ENCODE peak calls at places on chromosome 22, in ten cellular contexts. One of them, this sample, is unnamed.

GRCh38 chr22:41178425-41178975 is 26.6 kb upstream of the L3MBTL2 start:
- DNase-seq in HCT116: no peak
- DNase-seq in body of pancreas: peak; percentile 35
- DNase-seq in uterus: no peak
- DNase-seq in HFFc6: no peak
- DNase-seq in endothelial cell: no peak
- DNase-seq in neural progenitor cell: no peak
- DNase-seq in epithelial cell of esophagus: no peak
- DNase-seq in K562: no peak
- DNase-seq in tibial nerve: peak; percentile 28
- DNase-seq in this sample: no peak

GRCh38 chr22:31474743-31475142 is 14.9 kb downstream of the EIF4ENIF1 start:
- DNase-seq in epithelial cell of esophagus: no peak
- DNase-seq in HFFc6: peak; percentile 83
- DNase-seq in K562: no peak
- DNase-seq in body of pancreas: no peak
- DNase-seq in neural progenitor cell: no peak
- DNase-seq in uterus: no peak
- DNase-seq in tibial nerve: no peak
- DNase-seq in HCT116: no peak
- DNase-seq in endothelial cell: no peak
- DNase-seq in this sample: no peak

GRCh38 chr22:29840498-29840897 is 2.4 kb upstream of the ASCC2 start:
- DNase-seq in HFFc6: peak; percentile 49
- DNase-seq in uterus: no peak
- DNase-seq in body of pancreas: no peak
- DNase-seq in HCT116: no peak
- DNase-seq in epithelial cell of esophagus: peak; percentile 83
- DNase-seq in tibial nerve: no peak
- DNase-seq in neural progenitor cell: no peak
- DNase-seq in endothelial cell: no peak
- DNase-seq in K562: peak; percentile 61
- DNase-seq in this sample: no peak

GRCh38 chr22:50376064-50376747 is 33.1 kb downstream of the PPP6R2 start:
- DNase-seq in endothelial cell: no peak
- DNase-seq in HCT116: no peak
- DNase-seq in body of pancreas: no peak
- DNase-seq in epithelial cell of esophagus: peak; percentile 9
- DNase-seq in HFFc6: no peak
- DNase-seq in neural progenitor cell: no peak
- DNase-seq in K562: no peak
- DNase-seq in uterus: no peak
- DNase-seq in tibial nerve: no peak
- DNase-seq in this sample: no peak

GRCh38 chr22:39926175-39927152 is 25.6 kb downstream of the GRAP2 start:
- DNase-seq in tibial nerve: no peak
- DNase-seq in endothelial cell: no peak
- DNase-seq in uterus: no peak
- DNase-seq in HCT116: no peak
- DNase-seq in body of pancreas: no peak
- DNase-seq in HFFc6: no peak
- DNase-seq in K562: no peak
- DNase-seq in epithelial cell of esophagus: no peak
- DNase-seq in neural progenitor cell: no peak
- DNase-seq in this sample: no peak

GRCh38 chr22:19766506-19767426 is 6.2 kb downstream of the TBX1 start:
- DNase-seq in HFFc6: no peak
- DNase-seq in epithelial cell of esophagus: peak; percentile 42
- DNase-seq in body of pancreas: peak; percentile 67
- DNase-seq in endothelial cell: peak; percentile 53
- DNase-seq in HCT116: peak; percentile 50
- DNase-seq in neural progenitor cell: peak; percentile 56
- DNase-seq in K562: peak; percentile 86
- DNase-seq in uterus: no peak
- DNase-seq in tibial nerve: peak; percentile 22
- DNase-seq in this sample: no peak

GRCh38 chr22:49705631-49706352 is 121.9 kb downstream of the BRD1 start:
- DNase-seq in uterus: no peak
- DNase-seq in K562: peak; percentile 29
- DNase-seq in endothelial cell: no peak
- DNase-seq in HCT116: no peak
- DNase-seq in body of pancreas: no peak
- DNase-seq in epithelial cell of esophagus: no peak
- DNase-seq in HFFc6: no peak
- DNase-seq in tibial nerve: no peak
- DNase-seq in neural progenitor cell: no peak
- DNase-seq in this sample: no peak

GRCh38 chr22:50261615-50262459 is at the start of gene MAPK12:
- DNase-seq in HCT116: no peak
- DNase-seq in epithelial cell of esophagus: no peak
- DNase-seq in K562: peak; percentile 71
- DNase-seq in neural progenitor cell: peak; percentile 87
- DNase-seq in HFFc6: no peak
- DNase-seq in body of pancreas: no peak
- DNase-seq in endothelial cell: no peak
- DNase-seq in uterus: no peak
- DNase-seq in tibial nerve: no peak
- DNase-seq in this sample: peak; percentile 88

GRCh38 chr22:35023692-35024363 is 42.1 kb upstream of the ISX start:
- DNase-seq in uterus: peak; percentile 50
- DNase-seq in neural progenitor cell: peak; percentile 86
- DNase-seq in K562: peak; percentile 74
- DNase-seq in endothelial cell: peak; percentile 85
- DNase-seq in HCT116: peak; percentile 28
- DNase-seq in epithelial cell of esophagus: peak; percentile 25
- DNase-seq in HFFc6: no peak
- DNase-seq in body of pancreas: peak; percentile 78
- DNase-seq in tibial nerve: peak; percentile 61
- DNase-seq in this sample: peak; percentile 85

GRCh38 chr22:19890502-19891349 is 36.1 kb upstream of the GNB1L start:
- DNase-seq in HFFc6: no peak
- DNase-seq in tibial nerve: no peak
- DNase-seq in K562: no peak
- DNase-seq in neural progenitor cell: no peak
- DNase-seq in epithelial cell of esophagus: no peak
- DNase-seq in HCT116: no peak
- DNase-seq in uterus: no peak
- DNase-seq in endothelial cell: no peak
- DNase-seq in body of pancreas: no peak
- DNase-seq in this sample: no peak

GRCh38 chr22:48738204-48738980 is 1089.3 kb downstream of the BRD1 start:
- DNase-seq in neural progenitor cell: no peak
- DNase-seq in epithelial cell of esophagus: no peak
- DNase-seq in uterus: no peak
- DNase-seq in endothelial cell: no peak
- DNase-seq in body of pancreas: no peak
- DNase-seq in HCT116: no peak
- DNase-seq in tibial nerve: no peak
- DNase-seq in HFFc6: no peak
- DNase-seq in K562: no peak
- DNase-seq in this sample: no peak

GRCh38 chr22:23569291-23569690 is 10.8 kb downstream of the IGLL1 start:
- DNase-seq in endothelial cell: no peak
- DNase-seq in neural progenitor cell: no peak
- DNase-seq in body of pancreas: no peak
- DNase-seq in uterus: no peak
- DNase-seq in HFFc6: no peak
- DNase-seq in HCT116: no peak
- DNase-seq in K562: no peak
- DNase-seq in tibial nerve: no peak
- DNase-seq in epithelial cell of esophagus: no peak
- DNase-seq in this sample: no peak

GRCh38 chr22:27146871-27147591 is 489.6 kb downstream of the MIAT start:
- DNase-seq in neural progenitor cell: no peak
- DNase-seq in K562: no peak
- DNase-seq in HFFc6: no peak
- DNase-seq in HCT116: no peak
- DNase-seq in tibial nerve: no peak
- DNase-seq in endothelial cell: no peak
- DNase-seq in uterus: no peak
- DNase-seq in body of pancreas: no peak
- DNase-seq in epithelial cell of esophagus: no peak
- DNase-seq in this sample: no peak
- TF ChIP-seq CTCF in neural progenitor cell: no peak
- TF ChIP-seq CTCF in K562: no peak
- TF ChIP-seq CTCF in HFFc6: no peak
- TF ChIP-seq CTCF in HCT116: no peak
- TF ChIP-seq CTCF in tibial nerve: no peak
- TF ChIP-seq CTCF in endothelial cell: no peak
- TF ChIP-seq CTCF in uterus: no peak
- TF ChIP-seq CTCF in body of pancreas: no peak
- TF ChIP-seq CTCF in epithelial cell of esophagus: no peak
- TF ChIP-seq CTCF in this sample: no peak

DNA sequence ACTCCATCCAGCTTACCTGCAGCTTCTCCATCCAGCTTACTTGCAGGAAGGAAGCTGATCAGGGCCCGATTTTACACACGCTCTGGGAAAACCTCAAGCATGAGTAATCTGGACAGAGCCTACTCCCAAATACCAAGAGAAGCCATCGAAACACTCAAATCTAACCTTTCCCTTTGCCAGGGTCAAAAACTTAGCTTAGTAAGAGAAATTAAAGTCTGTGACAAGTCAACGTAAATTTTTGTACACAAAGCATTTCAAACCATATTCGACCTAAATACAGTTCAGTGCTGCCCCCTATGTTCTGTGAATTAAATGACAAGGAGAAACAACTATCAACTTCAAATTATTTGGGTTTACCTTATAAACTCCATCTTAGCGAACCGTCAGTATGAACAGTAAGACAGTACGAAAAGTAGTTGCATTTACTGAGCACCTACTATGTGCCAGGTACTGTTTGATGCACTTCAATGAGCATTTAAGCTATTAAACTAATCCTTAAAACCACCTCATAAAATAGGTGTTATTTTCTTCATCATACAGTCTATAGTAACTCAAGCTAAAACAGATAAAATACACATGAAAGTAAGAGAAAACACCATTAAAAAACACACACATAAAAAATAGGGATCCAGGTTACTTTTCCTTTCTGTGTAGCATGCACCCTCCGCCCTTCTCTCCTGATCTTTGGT is 36.9 kb downstream of the ARFGAP3 start:
- DNase-seq in body of pancreas: no peak
- DNase-seq in K562: peak; percentile 37
- DNase-seq in HCT116: no peak
- DNase-seq in uterus: no peak
- DNase-seq in neural progenitor cell: peak; percentile 40
- DNase-seq in epithelial cell of esophagus: peak; percentile 73
- DNase-seq in tibial nerve: no peak
- DNase-seq in HFFc6: peak; percentile 92
- DNase-seq in endothelial cell: no peak
- DNase-seq in this sample: no peak
- TF ChIP-seq CTCF in body of pancreas: peak; percentile 50
- TF ChIP-seq CTCF in K562: peak; percentile 71
- TF ChIP-seq CTCF in HCT116: peak; percentile 10
- TF ChIP-seq CTCF in uterus: peak; percentile 16
- TF ChIP-seq CTCF in neural progenitor cell: peak; percentile 68
- TF ChIP-seq CTCF in epithelial cell of esophagus: no peak
- TF ChIP-seq CTCF in tibial nerve: no peak
- TF ChIP-seq CTCF in HFFc6: peak; percentile 89
- TF ChIP-seq CTCF in endothelial cell: peak; percentile 85
- TF ChIP-seq CTCF in this sample: no peak

GRCh38 chr22:28351585-28351984 is 328.1 kb downstream of the TTC28 start:
- DNase-seq in tibial nerve: no peak
- DNase-seq in endothelial cell: no peak
- DNase-seq in body of pancreas: no peak
- DNase-seq in uterus: no peak
- DNase-seq in HCT116: no peak
- DNase-seq in epithelial cell of esophagus: no peak
- DNase-seq in neural progenitor cell: no peak
- DNase-seq in HFFc6: no peak
- DNase-seq in K562: no peak
- DNase-seq in this sample: no peak
- TF ChIP-seq CTCF in tibial nerve: no peak
- TF ChIP-seq CTCF in endothelial cell: no peak
- TF ChIP-seq CTCF in body of pancreas: no peak
- TF ChIP-seq CTCF in uterus: no peak
- TF ChIP-seq CTCF in HCT116: no peak
- TF ChIP-seq CTCF in epithelial cell of esophagus: no peak
- TF ChIP-seq CTCF in neural progenitor cell: no peak
- TF ChIP-seq CTCF in HFFc6: no peak
- TF ChIP-seq CTCF in K562: no peak
- TF ChIP-seq CTCF in this sample: no peak

GRCh38 chr22:25069426-25069757 is 116.9 kb downstream of the KIAA1671 start:
- DNase-seq in endothelial cell: no peak
- DNase-seq in K562: no peak
- DNase-seq in neural progenitor cell: no peak
- DNase-seq in tibial nerve: no peak
- DNase-seq in epithelial cell of esophagus: no peak
- DNase-seq in HCT116: no peak
- DNase-seq in HFFc6: no peak
- DNase-seq in uterus: no peak
- DNase-seq in body of pancreas: no peak
- DNase-seq in this sample: no peak

GRCh38 chr22:25070870-25071465 is 118.5 kb downstream of the KIAA1671 start:
- DNase-seq in K562: no peak
- DNase-seq in HFFc6: no peak
- DNase-seq in neural progenitor cell: no peak
- DNase-seq in uterus: no peak
- DNase-seq in tibial nerve: no peak
- DNase-seq in body of pancreas: no peak
- DNase-seq in HCT116: no peak
- DNase-seq in endothelial cell: no peak
- DNase-seq in epithelial cell of esophagus: no peak
- DNase-seq in this sample: no peak

GRCh38 chr22:25071720-25072119 is 119.2 kb downstream of the KIAA1671 start:
- DNase-seq in epithelial cell of esophagus: no peak
- DNase-seq in tibial nerve: no peak
- DNase-seq in body of pancreas: no peak
- DNase-seq in K562: no peak
- DNase-seq in HFFc6: no peak
- DNase-seq in uterus: no peak
- DNase-seq in HCT116: no peak
- DNase-seq in neural progenitor cell: no peak
- DNase-seq in endothelial cell: no peak
- DNase-seq in this sample: no peak

GRCh38 chr22:25068701-25069100 is 116.2 kb downstream of the KIAA1671 start:
- DNase-seq in HCT116: no peak
- DNase-seq in neural progenitor cell: no peak
- DNase-seq in body of pancreas: no peak
- DNase-seq in tibial nerve: no peak
- DNase-seq in uterus: no peak
- DNase-seq in K562: no peak
- DNase-seq in endothelial cell: no peak
- DNase-seq in HFFc6: no peak
- DNase-seq in epithelial cell of esophagus: no peak
- DNase-seq in this sample: no peak

DNA sequence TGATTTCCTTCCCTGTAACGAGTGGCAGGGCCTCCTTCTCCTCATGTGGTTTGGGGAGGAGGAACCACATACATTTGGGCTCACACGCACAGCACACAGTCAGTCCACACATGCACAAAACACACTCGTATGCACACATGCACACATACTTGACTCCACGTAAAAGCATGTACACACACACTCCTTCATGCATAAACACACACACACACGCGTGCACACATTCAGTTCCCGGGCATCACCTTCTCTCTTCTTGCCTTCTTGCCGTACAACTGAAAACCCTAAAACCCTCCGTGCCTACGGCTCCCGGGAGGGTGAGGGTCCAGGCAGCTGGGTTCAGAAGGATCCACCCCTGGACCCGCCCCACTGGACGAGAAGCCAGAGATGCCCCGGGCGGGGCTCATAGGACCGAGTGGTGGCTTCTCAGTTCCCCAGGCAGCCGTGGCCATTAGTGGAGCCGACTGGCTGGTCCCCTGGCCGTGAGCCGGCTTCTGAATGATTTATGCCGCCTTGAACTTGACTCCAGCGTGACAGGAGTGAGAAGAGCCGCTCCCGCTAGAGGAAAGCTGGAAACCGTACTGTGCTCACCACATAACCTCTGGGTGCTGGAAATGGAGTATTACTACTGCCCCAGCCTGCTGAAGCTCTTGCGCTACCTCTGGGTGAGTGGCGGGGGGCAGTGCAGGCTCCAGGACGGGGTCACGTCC is 117.4 kb downstream of the KIAA1671 start:
- DNase-seq in body of pancreas: no peak
- DNase-seq in HFFc6: no peak
- DNase-seq in HCT116: no peak
- DNase-seq in uterus: peak; percentile 40
- DNase-seq in K562: no peak
- DNase-seq in epithelial cell of esophagus: no peak
- DNase-seq in neural progenitor cell: no peak
- DNase-seq in tibial nerve: no peak
- DNase-seq in endothelial cell: no peak
- DNase-seq in this sample: no peak
- TF ChIP-seq CTCF in body of pancreas: no peak
- TF ChIP-seq CTCF in HFFc6: no peak
- TF ChIP-seq CTCF in HCT116: no peak
- TF ChIP-seq CTCF in uterus: no peak
- TF ChIP-seq CTCF in K562: no peak
- TF ChIP-seq CTCF in epithelial cell of esophagus: no peak
- TF ChIP-seq CTCF in neural progenitor cell: peak; percentile 5
- TF ChIP-seq CTCF in tibial nerve: no peak
- TF ChIP-seq CTCF in endothelial cell: no peak
- TF ChIP-seq CTCF in this sample: no peak